ENCODE peak calls at places on chromosomes 16 and 17, in four cellular contexts. Z is body of pancreas, M is stomach, B is A549. G is an unnamed sample.

GRCh38 chr16:53708490-53708889 is 4.5 kb downstream of the FTO start:
- DNase-seq in Z (no peak), M (no peak), B (no peak), G (no peak)

GRCh38 chr16:27475561-27475960 is 73.6 kb downstream of the IL21R start:
- DNase-seq in Z (no peak), M (no peak), B (no peak), G (no peak)

GRCh38 chr16:29738514-29738913 is 7.3 kb downstream of the C16orf54 start:
- DNase-seq in Z (no peak), M (no peak), B (no peak), G (no peak)

GRCh38 chr17:7711356-7711755 is 6.2 kb upstream of the DNAH2 start:
- DNase-seq in Z (no peak), M (no peak), B (peak; percentile 68), G (no peak)

GRCh38 chr17:47225436-47225858 is 16.3 kb downstream of the MYL4 start:
- DNase-seq in Z (peak; percentile 45), M (peak; percentile 82), B (no peak), G (peak; percentile 88)

GRCh38 chr16:9846362-9847099 is 335.7 kb downstream of the GRIN2A start:
- DNase-seq in Z (no peak), M (no peak), B (no peak), G (no peak)

GRCh38 chr16:22732315-22732840 is 81.6 kb upstream of the HS3ST2 start:
- DNase-seq in Z (no peak), M (no peak), B (no peak), G (no peak)

GRCh38 chr16:27020031-27020430 is 46.7 kb upstream of the C16orf82 start:
- DNase-seq in Z (no peak), M (no peak), B (no peak), G (no peak)

GRCh38 chr17:69913241-69914015 is 161.6 kb upstream of the KCNJ16 start:
- DNase-seq in Z (no peak), M (no peak), B (no peak), G (no peak)

GRCh38 chr16:70396209-70396904 is 42.5 kb downstream of the ST3GAL2 start:
- DNase-seq in Z (no peak), M (no peak), B (no peak), G (no peak)

GRCh38 chr17:56939869-56940484 is 20.9 kb downstream of the COIL start:
- DNase-seq in Z (no peak), M (no peak), B (peak; percentile 80), G (no peak)

GRCh38 chr16:27174007-27174406 is 29.3 kb upstream of the KDM8 start:
- DNase-seq in Z (no peak), M (no peak), B (no peak), G (no peak)

GRCh38 chr17:8223356-8224063 is 13.1 kb upstream of the AURKB start:
- DNase-seq in Z (peak; percentile 66), M (peak; percentile 67), B (peak; percentile 48), G (peak; percentile 72)

GRCh38 chr17:8630802-8631553 is 453 bp upstream of the MYH10 start:
- DNase-seq in Z (peak; percentile 97), M (peak; percentile 98), B (peak; percentile 100), G (peak; percentile 99)

GRCh38 chr17:55624789-55625433 is 97.8 kb downstream of the TMEM100 start:
- DNase-seq in Z (no peak), M (no peak), B (no peak), G (no peak)

GRCh38 chr17:20127660-20128413 is 118.7 kb downstream of the SPECC1 start:
- DNase-seq in Z (no peak), M (no peak), B (no peak), G (no peak)

GRCh38 chr17:35149941-35150340 is 2.3 kb downstream of the UNC45B start:
- DNase-seq in Z (no peak), M (no peak), B (no peak), G (no peak)

GRCh38 chr16:74117798-74118197 is 178.8 kb upstream of the PSMD7 start:
- DNase-seq in Z (no peak), M (no peak), B (no peak), G (no peak)

GRCh38 chr17:82013341-82013740 is 9.3 kb downstream of the CENPX start:
- DNase-seq in Z (no peak), M (no peak), B (no peak), G (peak; percentile 68)

GRCh38 chr16:50762241-50762640 is 20.4 kb downstream of the CYLD start:
- DNase-seq in Z (no peak), M (no peak), B (no peak), G (no peak)

DNA sequence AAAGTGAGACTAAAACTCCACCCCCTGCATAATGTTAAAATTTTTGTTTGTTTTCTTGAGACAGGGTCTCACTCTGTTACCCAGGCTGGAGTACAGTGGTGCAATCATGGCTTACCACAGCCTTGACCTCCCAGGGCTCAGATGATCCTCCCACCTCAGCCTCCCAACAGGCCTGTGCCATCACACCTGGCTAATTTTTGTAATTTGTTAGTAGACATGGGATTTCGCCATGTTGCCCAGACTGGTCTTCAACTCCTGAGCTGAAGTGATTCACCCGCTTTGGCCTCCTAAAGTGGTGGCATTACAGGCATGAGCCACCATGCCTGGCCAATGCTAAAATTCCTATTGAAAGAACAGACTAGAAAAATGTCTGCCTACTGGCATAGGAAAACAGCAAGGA is 103.8 kb downstream of the TRIM37 start:
- DNase-seq in Z (no peak), M (no peak), B (no peak), G (no peak)
- H3K4me1 ChIP-seq in Z (peaks cover 7% of the 10 kb centered on the region), M (no peaks in the 10 kb centered on the region), B (peaks cover 12% of the 10 kb centered on the region), G (peaks cover 5% of the 10 kb centered on the region)

DNA sequence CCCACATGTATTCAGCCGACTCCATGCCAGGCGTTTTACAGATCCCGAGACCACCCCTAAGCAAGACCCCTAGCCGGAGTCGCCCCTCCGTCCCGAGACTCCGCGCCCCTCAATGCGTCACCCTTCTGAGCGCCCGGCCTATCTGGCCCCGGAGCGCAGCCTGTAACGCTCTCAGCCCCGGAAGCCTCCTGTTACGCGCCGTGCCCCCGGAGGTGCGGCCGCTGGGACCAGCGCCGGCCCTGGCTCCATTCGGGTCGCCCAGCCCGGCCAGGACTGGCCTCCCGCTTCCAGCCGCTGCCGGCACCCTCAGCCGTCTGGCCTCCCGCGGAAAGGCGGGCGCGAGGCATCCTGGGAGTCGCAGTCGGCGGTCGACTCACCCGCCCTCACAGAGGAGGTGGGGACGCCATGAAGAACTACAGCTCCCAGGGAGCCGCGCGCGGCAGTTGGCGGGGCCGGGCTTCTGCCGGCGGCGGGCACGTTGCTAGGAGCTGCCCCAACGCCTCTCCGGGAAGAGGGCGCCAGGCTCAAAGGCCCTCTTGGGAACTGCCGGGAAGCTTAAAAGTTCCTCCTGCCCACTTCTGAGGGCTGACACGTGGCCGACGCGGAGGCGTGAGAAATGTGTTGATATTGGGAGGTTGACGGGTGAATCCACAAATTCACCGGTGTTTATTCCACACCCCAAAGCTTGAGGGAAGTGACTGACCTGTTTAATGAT is at the start of gene FBF1:
- DNase-seq in Z (peak; percentile 95), M (peak; percentile 96), B (peak; percentile 99), G (peak; percentile 94)
- TF ChIP-seq CTCF in Z (no peak), M (no peak), B (no peak), G (peak; percentile 28)

GRCh38 chr17:18318771-18319450 is 3.8 kb downstream of the SMCR8 start:
- DNase-seq in Z (no peak), M (no peak), B (no peak), G (no peak)
- H3K4me1 ChIP-seq in Z (peaks cover 57% of the 10 kb centered on the region), M (peaks cover 62% of the 10 kb centered on the region), B (peaks cover 28% of the 10 kb centered on the region), G (peaks cover 11% of the 10 kb centered on the region)

GRCh38 chr16:31380201-31380600 is 12.9 kb upstream of the ITGAD start:
- DNase-seq in Z (no peak), M (no peak), B (no peak), G (no peak)

GRCh38 chr16:31373235-31373634 is 18.3 kb downstream of the ITGAX start:
- DNase-seq in Z (no peak), M (no peak), B (no peak), G (no peak)

GRCh38 chr16:31375231-31375630 is 17.9 kb upstream of the ITGAD start:
- DNase-seq in Z (no peak), M (no peak), B (no peak), G (no peak)

GRCh38 chr16:31377210-31377903 is 15.8 kb upstream of the ITGAD start:
- DNase-seq in Z (no peak), M (no peak), B (no peak), G (no peak)

DNA sequence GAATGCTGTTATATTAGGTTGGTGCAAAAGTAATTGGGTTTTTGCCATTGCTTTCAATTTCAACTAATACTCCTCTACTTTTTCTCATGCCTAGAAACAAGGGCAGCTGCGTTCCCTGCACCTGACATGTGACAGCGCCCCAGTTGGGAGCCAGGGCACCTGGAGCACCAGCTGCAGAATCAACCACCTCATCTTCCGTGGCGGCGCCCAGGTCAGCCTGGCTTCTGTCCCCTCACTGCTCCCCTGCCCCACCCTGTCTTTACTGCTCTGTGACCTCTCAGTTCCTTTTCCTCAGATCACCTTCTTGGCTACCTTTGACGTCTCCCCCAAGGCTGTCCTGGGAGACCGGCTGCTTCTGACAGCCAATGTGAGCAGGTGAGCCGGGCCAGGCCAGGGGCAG is 16.4 kb upstream of the ITGAD start:
- DNase-seq in Z (peak; percentile 57), M (no peak), B (no peak), G (no peak)
- TF ChIP-seq CTCF in Z (no peak), M (no peak), B (no peak), G (no peak)

GRCh38 chr16:80440691-80441090 is 100.1 kb upstream of the DYNLRB2 start:
- DNase-seq in Z (no peak), M (no peak), B (no peak), G (no peak)
- H3K4me1 ChIP-seq in Z (no peaks in the 10 kb centered on the region), M (no peaks in the 10 kb centered on the region), B (no peaks in the 10 kb centered on the region), G (no peaks in the 10 kb centered on the region)

GRCh38 chr17:58277726-58278595 is 2.8 kb downstream of the MPO start:
- DNase-seq in Z (no peak), M (no peak), B (no peak), G (no peak)

GRCh38 chr17:58275417-58275816 is 5.3 kb downstream of the MPO start:
- DNase-seq in Z (no peak), M (no peak), B (no peak), G (no peak)

GRCh38 chr17:58278661-58279015 is 2.1 kb downstream of the MPO start:
- DNase-seq in Z (peak; percentile 16), M (no peak), B (no peak), G (peak; percentile 68)

GRCh38 chr17:58276423-58276822 is 4.3 kb downstream of the MPO start:
- DNase-seq in Z (no peak), M (no peak), B (no peak), G (no peak)

GRCh38 chr17:58277107-58277506 is 3.6 kb downstream of the MPO start:
- DNase-seq in Z (no peak), M (no peak), B (no peak), G (no peak)
- TF ChIP-seq CTCF in Z (no peak), M (no peak), B (peak; percentile 46), G (no peak)

GRCh38 chr17:49223168-49223516 is 7.4 kb downstream of the PHOSPHO1 start:
- DNase-seq in Z (no peak), M (no peak), B (no peak), G (no peak)
- H3K4me1 ChIP-seq in Z (peaks cover 18% of the 10 kb centered on the region), M (peaks cover 29% of the 10 kb centered on the region), B (peaks cover 11% of the 10 kb centered on the region), G (peaks cover 5% of the 10 kb centered on the region)

GRCh38 chr16:58638148-58639036 is 8.8 kb upstream of the CNOT1 start:
- DNase-seq in Z (peak; percentile 30), M (peak; percentile 45), B (peak; percentile 66), G (peak; percentile 50)
- TF ChIP-seq CTCF in Z (no peak), M (no peak), B (peak; percentile 60), G (peak; percentile 14)

G was measured in heart left ventricle.